ENCODE peak calls at places on chromosomes 1 and 21, in four cellular contexts. B is A549, J is HepG2, Z is K562. W is an unnamed sample.

GRCh38 chr1:185337221-185337620 is 20.2 kb upstream of the IVNS1ABP start:
- DNase-seq in B (no peak), J (no peak), Z (no peak), W (peak)

GRCh38 chr1:229714964-229715603 is 89.0 kb downstream of the URB2 start:
- DNase-seq in B (peak), Z (peak), J (peak), W (peak)

GRCh38 chr1:154856049-154856448 is 14.0 kb downstream of the KCNN3 start:
- DNase-seq in Z (no peak), B (no peak), J (no peak), W (no peak)

GRCh38 chr1:25620211-25620610 is 3.6 kb downstream of the MAN1C1 start:
- DNase-seq in B (no peak), J (no peak), Z (no peak), W (no peak)

GRCh38 chr1:42333662-42334239 is 1.3 kb downstream of the FOXJ3 start:
- DNase-seq in J (no peak), Z (no peak), B (no peak), W (peak)

GRCh38 chr1:234957330-234958065 is 171.1 kb downstream of the TOMM20 start:
- DNase-seq in B (peak), J (peak), Z (peak), W (peak)

GRCh38 chr1:147809236-147809635 is 48.8 kb upstream of the GJA5 start:
- DNase-seq in J (no peak), Z (no peak), B (no peak), W (no peak)

GRCh38 chr1:158095737-158096335 is 84.9 kb upstream of the CD1D start:
- DNase-seq in B (peak), Z (peak), J (no peak), W (peak)

GRCh38 chr1:55073187-55073916 is 34.0 kb downstream of the PCSK9 start:
- DNase-seq in J (no peak), Z (no peak), B (no peak), W (no peak)

GRCh38 chr1:59212715-59213114 is 84.2 kb upstream of the FGGY start:
- DNase-seq in J (no peak), B (no peak), Z (no peak), W (no peak)

GRCh38 chr1:50237081-50237480 is 128.4 kb downstream of the ELAVL4 start:
- DNase-seq in J (no peak), B (no peak), Z (no peak), W (no peak)

GRCh38 chr1:94792876-94793605 is 27.1 kb upstream of the SLC44A3 start:
- DNase-seq in B (no peak), Z (no peak), J (peak), W (peak)

GRCh38 chr1:161473363-161473762 is 31.9 kb upstream of the FCGR2A start:
- DNase-seq in B (no peak), Z (peak), J (peak), W (no peak)

GRCh38 chr1:154433161-154433681 is 28.1 kb downstream of the IL6R start:
- DNase-seq in Z (no peak), J (no peak), B (no peak), W (no peak)

GRCh38 chr21:26148071-26148470 is 22.5 kb downstream of the APP start:
- DNase-seq in J (no peak), Z (no peak), B (peak), W (no peak)

GRCh38 chr1:10644307-10645128 is 151.9 kb downstream of the CASZ1 start:
- DNase-seq in J (no peak), Z (peak), B (no peak), W (peak)

GRCh38 chr1:9293512-9294439 is 1.1 kb downstream of the SPSB1 start:
- DNase-seq in J (no peak), B (no peak), Z (no peak), W (peak)

GRCh38 chr1:72284398-72285073 is 2.2 kb upstream of the NEGR1 start:
- DNase-seq in Z (no peak), J (peak), B (no peak), W (peak)

GRCh38 chr1:153919879-153920852 is 2.6 kb downstream of the GATAD2B start:
- DNase-seq in Z (peak), J (no peak), B (no peak), W (peak)

GRCh38 chr1:2391034-2391384 is 345 bp downstream of the MORN1 start:
- DNase-seq in Z (peak), J (no peak), B (peak), W (no peak)

GRCh38 chr1:169109561-169110134 is 3.2 kb downstream of the ATP1B1 start:
- DNase-seq in J (peak), B (peak), Z (no peak), W (peak)

GRCh38 chr1:118960026-118960561 is 28.0 kb downstream of the TBX15 start:
- DNase-seq in Z (no peak), B (no peak), J (no peak), W (no peak)
- TF ChIP-seq MAZ in Z (no peak), B (no peak), J (no peak), W (no peak)

GRCh38 chr1:38062361-38063288 is 16.0 kb upstream of the POU3F1 start:
- DNase-seq in Z (no peak), J (no peak), B (no peak), W (no peak)
- TF ChIP-seq MAZ in Z (no peak), J (no peak), B (no peak), W (no peak)

GRCh38 chr1:51454554-51454953 is 64.5 kb downstream of the EPS15 start:
- DNase-seq in Z (no peak), B (no peak), J (no peak), W (no peak)

DNA sequence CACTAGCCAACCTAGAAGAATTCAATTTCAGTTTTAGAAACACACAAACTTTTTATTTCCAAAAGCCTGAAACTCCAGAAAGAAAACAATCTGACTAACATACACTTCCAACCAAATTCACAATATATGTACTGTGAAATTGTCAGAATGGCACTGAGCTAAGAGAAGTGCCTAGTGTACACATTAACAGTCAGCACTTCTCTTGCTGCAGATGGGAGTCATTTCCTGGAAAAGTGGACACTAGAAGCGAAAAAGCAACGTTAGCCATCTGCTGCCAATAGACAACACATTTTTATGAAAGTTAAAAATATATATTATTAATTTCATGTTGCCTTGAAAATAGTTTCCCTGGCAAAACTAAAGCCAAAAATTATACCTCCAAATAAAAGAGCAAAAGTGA is 66.1 kb downstream of the EPS15 start:
- DNase-seq in J (no peak), Z (no peak), B (no peak), W (no peak)
- TF ChIP-seq MAZ in J (no peak), Z (no peak), B (no peak), W (no peak)

DNA sequence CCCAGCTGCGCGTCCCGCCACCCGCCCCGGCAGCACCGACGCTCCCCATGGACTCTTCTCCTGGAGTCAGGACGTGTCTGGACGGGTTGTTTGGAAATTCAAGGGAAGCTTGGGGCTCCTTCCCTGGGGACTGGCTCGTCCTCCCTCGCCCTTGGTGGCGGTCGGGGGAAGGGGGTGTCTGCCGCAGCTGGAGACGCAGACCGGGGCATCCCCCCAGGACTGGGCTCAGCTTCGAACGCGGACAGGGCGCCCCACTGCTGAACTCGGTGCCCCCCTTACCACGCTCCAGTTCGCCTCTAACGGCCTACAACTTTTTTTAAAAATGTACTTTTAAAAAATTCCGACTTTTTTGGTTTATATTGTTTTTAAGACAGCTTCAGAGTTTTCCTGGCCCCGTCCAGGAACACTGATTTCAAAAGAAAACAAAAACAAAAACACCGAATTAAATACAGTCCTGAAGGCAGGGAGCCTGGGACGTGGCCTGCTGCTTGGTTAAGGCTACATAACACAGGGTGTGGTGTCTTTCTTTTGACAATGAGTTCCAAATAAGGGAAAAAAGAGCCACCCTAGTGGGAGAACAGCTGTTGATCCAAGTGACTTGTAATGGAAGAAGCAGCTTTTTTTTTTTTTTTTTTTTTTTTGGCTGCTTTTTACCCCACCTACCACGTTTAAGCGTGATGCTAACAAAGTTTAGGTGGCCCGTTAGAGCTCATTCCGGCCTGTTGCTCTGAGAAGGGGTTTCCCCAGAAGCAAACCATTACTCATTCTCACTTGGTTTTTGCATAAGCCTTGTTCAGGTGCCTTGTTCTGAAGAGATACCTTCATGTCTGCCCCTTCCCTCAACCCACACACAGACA is 862 bp upstream of the DIPK1A start:
- DNase-seq in B (peak), J (peak), Z (peak), W (peak)
- TF ChIP-seq MAZ in B (no peak), J (no peak), Z (peak), W (no peak)

GRCh38 chr1:48677306-48678287 is 99.1 kb downstream of the BEND5 start:
- DNase-seq in B (peak), J (peak), Z (peak), W (peak)
- TF ChIP-seq MAZ in B (no peak), J (no peak), Z (no peak), W (no peak)